ENCODE peak calls at places on chromosomes 7 and 10, in five cellular contexts. R, M, V, N and G are unnamed samples.
A peak's percentile ranks its signal among the peaks of the same experiment; 100 is the strongest.

GRCh38 chr10:126042354-126042753 is 146.0 kb downstream of the FANK1 start:
- DNase-seq in R (no peak), M (no peak), V (no peak), N (no peak), G (no peak)

GRCh38 chr7:50339990-50340500 is 35.5 kb downstream of the IKZF1 start:
- DNase-seq in R (no peak), M (no peak), V (no peak), N (no peak), G (no peak)

GRCh38 chr10:78301891-78302738 is 268.5 kb downstream of the RPS24 start:
- DNase-seq in R (no peak), M (no peak), V (peak; percentile 18), N (no peak), G (peak; percentile 54)

GRCh38 chr7:91892821-91893340 is 12.4 kb upstream of the MTERF1 start:
- DNase-seq in R (no peak), M (peak; percentile 92), V (no peak), N (no peak), G (no peak)

GRCh38 chr10:127922675-127923366 is 15.9 kb downstream of the PTPRE start:
- DNase-seq in R (peak; percentile 90), M (no peak), V (no peak), N (peak; percentile 39), G (peak; percentile 65)

GRCh38 chr10:63164045-63164722 is 31.1 kb downstream of the NRBF2 start:
- DNase-seq in R (no peak), M (no peak), V (no peak), N (peak; percentile 47), G (no peak)

GRCh38 chr7:2864999-2865670 is 21.0 kb upstream of the GNA12 start:
- DNase-seq in R (peak; percentile 76), M (peak; percentile 79), V (peak; percentile 70), N (peak; percentile 75), G (peak; percentile 63)

GRCh38 chr10:61477469-61477868 is 24.3 kb upstream of the TMEM26 start:
- DNase-seq in R (no peak), M (no peak), V (no peak), N (no peak), G (no peak)

GRCh38 chr7:45689011-45689796 is 115.0 kb downstream of the ADCY1 start:
- DNase-seq in R (peak; percentile 16), M (no peak), V (peak; percentile 12), N (no peak), G (no peak)

GRCh38 chr7:121279822-121280221 is 49.0 kb upstream of the WNT16 start:
- DNase-seq in R (no peak), M (no peak), V (no peak), N (no peak), G (no peak)

GRCh38 chr10:103192451-103193106 is 493 bp downstream of the NT5C2 start:
- DNase-seq in R (peak; percentile 92), M (peak; percentile 89), V (peak; percentile 86), N (peak; percentile 86), G (peak; percentile 80)

GRCh38 chr10:118027397-118027796 is 19.3 kb downstream of the RAB11FIP2 start:
- DNase-seq in R (no peak), M (peak; percentile 36), V (no peak), N (no peak), G (no peak)

GRCh38 chr7:130131964-130132875 is 61.9 kb downstream of the KLHDC10 start:
- DNase-seq in R (no peak), M (no peak), V (no peak), N (no peak), G (no peak)

GRCh38 chr10:34710391-34710751 is 104.7 kb downstream of the PARD3 start:
- DNase-seq in R (no peak), M (no peak), V (no peak), N (no peak), G (no peak)

GRCh38 chr7:140238778-140239652 is 62.2 kb upstream of the KDM7A start:
- DNase-seq in R (no peak), M (no peak), V (peak; percentile 95), N (peak; percentile 48), G (no peak)

GRCh38 chr10:51257511-51258248 is 183.4 kb downstream of the PRKG1 start:
- DNase-seq in R (no peak), M (peak; percentile 62), V (no peak), N (no peak), G (no peak)

GRCh38 chr10:28253174-28253783 is 49.6 kb downstream of the MPP7 start:
- DNase-seq in R (no peak), M (no peak), V (no peak), N (no peak), G (no peak)

GRCh38 chr7:24477807-24478655 is 95.2 kb upstream of the PALS2 start:
- DNase-seq in R (no peak), M (peak; percentile 49), V (no peak), N (peak; percentile 48), G (peak; percentile 67)

GRCh38 chr10:3874988-3875841 is 90.2 kb upstream of the KLF6 start:
- DNase-seq in R (no peak), M (no peak), V (no peak), N (peak; percentile 35), G (no peak)

GRCh38 chr10:11089272-11089671 is 71.6 kb downstream of the CELF2 start:
- DNase-seq in R (no peak), M (no peak), V (no peak), N (no peak), G (no peak)

GRCh38 chr10:86871563-86872183 is 85.7 kb downstream of the MMRN2 start:
- DNase-seq in R (no peak), M (peak; percentile 10), V (no peak), N (no peak), G (peak; percentile 60)

GRCh38 chr10:77513783-77514331 is 123.8 kb downstream of the KCNMA1 start:
- DNase-seq in R (peak; percentile 93), M (peak; percentile 35), V (peak; percentile 32), N (peak; percentile 83), G (no peak)

GRCh38 chr10:98492763-98493162 is 46.0 kb upstream of the HPS1 start:
- DNase-seq in R (no peak), M (no peak), V (no peak), N (no peak), G (no peak)

GRCh38 chr7:107078517-107078966 is 34.0 kb downstream of the PRKAR2B start:
- DNase-seq in R (no peak), M (peak; percentile 47), V (no peak), N (peak; percentile 8), G (no peak)

GRCh38 chr10:103193107-103193819 is at the start of gene NT5C2:
- DNase-seq in R (peak; percentile 92), M (peak; percentile 93), V (peak; percentile 82), N (peak; percentile 77), G (peak; percentile 80)

GRCh38 chr10:113612154-113612553 is 51.7 kb downstream of the NRAP start:
- DNase-seq in R (peak; percentile 91), M (no peak), V (no peak), N (peak; percentile 84), G (no peak)

GRCh38 chr10:8513155-8514147 is 459.0 kb downstream of the GATA3 start:
- DNase-seq in R (no peak), M (no peak), V (no peak), N (no peak), G (peak; percentile 38)
- TF ChIP-seq CTCF in R (no peak), M (peak; percentile 17), V (no peak), N (no peak), G (no peak)

GRCh38 chr10:48239618-48240017 is 34.9 kb downstream of the FRMPD2 start:
- DNase-seq in R (no peak), M (no peak), V (no peak), N (no peak), G (peak; percentile 21)
- H3K4me1 ChIP-seq in R (no peaks in the 10 kb centered on the region), M (peaks cover 9% of the 10 kb centered on the region), V (no peaks in the 10 kb centered on the region), N (no peaks in the 10 kb centered on the region), G (no peaks in the 10 kb centered on the region)

GRCh38 chr7:157855452-157856213 is 518.8 kb downstream of the DNAJB6 start:
- DNase-seq in R (peak; percentile 53), M (peak; percentile 50), V (no peak), N (no peak), G (no peak)
- TF ChIP-seq CTCF in R (no peak), M (no peak), V (no peak), N (no peak), G (no peak)

DNA sequence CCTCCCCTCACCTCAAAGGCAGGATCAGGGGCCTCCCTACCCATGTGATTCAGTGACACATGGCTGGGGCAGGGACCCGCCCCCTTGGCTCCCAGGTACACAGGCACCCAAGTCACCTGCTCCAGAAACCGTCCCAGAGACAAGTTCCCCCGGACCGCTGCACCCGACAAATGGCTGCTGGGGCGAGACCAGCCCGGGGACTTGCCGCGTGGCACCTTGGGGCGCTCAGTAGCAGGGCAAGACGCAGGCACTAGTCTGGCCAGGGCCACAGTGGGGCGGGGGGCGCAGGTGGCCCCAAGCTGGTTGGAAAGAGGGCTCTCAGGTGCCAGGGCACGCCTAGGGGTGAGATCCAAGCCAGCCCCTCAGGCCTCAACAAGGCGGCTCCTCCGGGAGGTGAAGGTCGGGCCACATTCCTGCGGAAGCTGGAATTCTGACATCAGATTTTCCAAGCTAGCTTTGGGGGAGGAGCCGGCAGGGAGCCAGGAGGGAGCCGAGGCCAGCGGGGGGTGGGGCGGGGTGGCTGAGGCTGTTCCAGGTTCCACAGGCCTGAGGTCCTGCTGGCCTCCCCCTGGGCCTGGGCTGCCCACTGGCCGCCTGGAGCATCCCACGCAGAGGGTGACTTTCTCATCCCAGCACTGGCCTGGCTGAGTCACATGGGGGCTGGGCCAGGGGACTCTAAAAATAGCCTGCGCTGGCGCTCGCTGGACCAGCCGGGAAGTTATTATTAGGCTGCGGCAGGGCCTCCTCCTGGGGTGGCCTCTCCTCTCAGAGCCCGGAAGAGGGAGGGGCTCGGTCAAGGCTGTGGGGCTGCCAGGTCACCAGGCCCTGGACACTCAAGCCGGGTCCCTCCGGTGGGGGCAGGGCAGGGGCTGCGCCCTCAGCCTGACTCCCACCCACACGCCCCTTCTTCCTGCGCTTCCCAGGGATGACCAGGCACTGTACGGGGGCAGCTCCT is 20.5 kb upstream of the INPP5A start:
- DNase-seq in R (peak; percentile 97), M (peak; percentile 55), V (peak; percentile 86), N (peak; percentile 91), G (peak; percentile 77)
- H3K4me1 ChIP-seq in R (peaks cover 47% of the 10 kb centered on the region), M (peaks cover 28% of the 10 kb centered on the region), V (peaks cover 17% of the 10 kb centered on the region), N (peaks cover 60% of the 10 kb centered on the region), G (peaks cover 43% of the 10 kb centered on the region)